ENCODE peak calls at places on chromosome 12, in eight cellular contexts. L is stomach, K is tibial artery, R is neural crest cell, I is adrenal gland, M is esophagus squamous epithelium, S is heart right ventricle, H is GM23338. X is an unnamed sample.

GRCh38 chr12:13680916-13681315 is 300.5 kb downstream of the GRIN2B start:
- DNase-seq in K (no peak), M (no peak), S (no peak), L (no peak), I (no peak), R (no peak), H (no peak), X (no peak)

GRCh38 chr12:103166949-103167348 is 209.5 kb downstream of the ASCL1 start:
- DNase-seq in I (no peak), R (no peak), H (no peak), K (no peak), S (no peak), M (no peak), L (no peak), X (no peak)

GRCh38 chr12:120337730-120338129 is 10.2 kb upstream of the PLA2G1B start:
- DNase-seq in I (no peak), S (no peak), K (no peak), R (no peak), L (no peak), H (no peak), M (no peak), X (no peak)

GRCh38 chr12:46005151-46005797 is 14.9 kb upstream of the SCAF11 start:
- DNase-seq in K (no peak), I (no peak), S (no peak), L (no peak), M (no peak), H (no peak), R (no peak), X (no peak)

GRCh38 chr12:92226036-92226661 is 80.5 kb upstream of the BTG1 start:
- DNase-seq in H (no peak), R (no peak), I (no peak), S (no peak), L (no peak), M (no peak), K (no peak), X (no peak)

GRCh38 chr12:4421590-4422031 is 24.0 kb downstream of the FGF6 start:
- DNase-seq in H (peak), I (no peak), R (peak), S (peak), M (no peak), L (no peak), K (no peak), X (peak)

GRCh38 chr12:89504560-89505346 is 19.8 kb downstream of the GALNT4 start:
- DNase-seq in R (no peak), S (no peak), I (no peak), M (no peak), L (no peak), H (no peak), K (no peak), X (no peak)

GRCh38 chr12:81942588-81942987 is 183.4 kb upstream of the PPFIA2 start:
- DNase-seq in H (no peak), L (no peak), K (no peak), M (no peak), R (no peak), I (no peak), S (no peak), X (no peak)

GRCh38 chr12:51270067-51270846 is at the start of gene SMAGP:
- DNase-seq in I (peak), S (peak), L (peak), R (peak), H (peak), M (no peak), K (peak), X (peak)

GRCh38 chr12:124361074-124361965 is 66.4 kb downstream of the RFLNA start:
- DNase-seq in K (no peak), L (no peak), H (no peak), S (no peak), M (no peak), I (peak), R (no peak), X (no peak)

GRCh38 chr12:70045036-70045435 is 198.2 kb upstream of the CNOT2 start:
- DNase-seq in M (no peak), R (no peak), S (peak), H (no peak), K (no peak), L (no peak), I (peak), X (no peak)

GRCh38 chr12:104827587-104827986 is 130.5 kb downstream of the SLC41A2 start:
- DNase-seq in L (no peak), K (no peak), S (no peak), H (peak), R (no peak), I (no peak), M (no peak), X (no peak)

GRCh38 chr12:77724367-77724957 is 106.2 kb upstream of the NAV3 start:
- DNase-seq in H (peak), I (no peak), M (no peak), L (no peak), S (no peak), K (no peak), R (no peak), X (peak)

GRCh38 chr12:132471011-132471857 is 18.7 kb upstream of the FBRSL1 start:
- DNase-seq in K (no peak), H (no peak), R (no peak), L (peak), M (no peak), I (no peak), S (no peak), X (no peak)

GRCh38 chr12:66107451-66107915 is 23.1 kb downstream of the LLPH start:
- DNase-seq in I (peak), M (no peak), K (peak), S (peak), R (peak), H (peak), L (peak), X (peak)

GRCh38 chr12:113092478-113093408 is 36.2 kb downstream of the DTX1 start:
- DNase-seq in H (peak), K (no peak), I (no peak), R (no peak), M (no peak), L (peak), S (no peak), X (no peak)

GRCh38 chr12:70692681-70693288 is 55.6 kb upstream of the PTPRB start:
- DNase-seq in I (no peak), S (no peak), R (no peak), L (no peak), K (no peak), H (peak), M (no peak), X (peak)

GRCh38 chr12:65156366-65156831 is 13.0 kb upstream of the LEMD3 start:
- DNase-seq in R (no peak), H (no peak), L (no peak), I (no peak), K (no peak), S (no peak), M (no peak), X (no peak)

GRCh38 chr12:103840881-103841689 is at the start of gene NT5DC3:
- DNase-seq in S (peak), K (peak), M (peak), I (peak), H (peak), R (peak), L (peak), X (peak)

GRCh38 chr12:62834971-62835547 is 99.9 kb downstream of the PPM1H start:
- DNase-seq in H (no peak), R (no peak), K (no peak), I (peak), M (no peak), L (no peak), S (no peak), X (peak)

GRCh38 chr12:42985506-42985905 is 396.0 kb upstream of the PRICKLE1 start:
- DNase-seq in S (peak), L (no peak), R (no peak), M (no peak), K (no peak), H (peak), I (no peak), X (no peak)

GRCh38 chr12:6603095-6603567 is 4.0 kb downstream of the CHD4 start:
- DNase-seq in L (no peak), R (no peak), I (peak), H (no peak), S (peak), M (no peak), K (peak), X (no peak)

GRCh38 chr12:9273276-9273675 is 65.1 kb upstream of the PZP start:
- DNase-seq in L (no peak), I (no peak), H (no peak), M (no peak), K (no peak), R (no peak), S (no peak), X (peak)

GRCh38 chr12:34287986-34288962 is 266.0 kb downstream of the ALG10 start:
- DNase-seq in M (no peak), I (no peak), L (no peak), H (no peak), S (no peak), R (no peak), K (no peak), X (no peak)

DNA sequence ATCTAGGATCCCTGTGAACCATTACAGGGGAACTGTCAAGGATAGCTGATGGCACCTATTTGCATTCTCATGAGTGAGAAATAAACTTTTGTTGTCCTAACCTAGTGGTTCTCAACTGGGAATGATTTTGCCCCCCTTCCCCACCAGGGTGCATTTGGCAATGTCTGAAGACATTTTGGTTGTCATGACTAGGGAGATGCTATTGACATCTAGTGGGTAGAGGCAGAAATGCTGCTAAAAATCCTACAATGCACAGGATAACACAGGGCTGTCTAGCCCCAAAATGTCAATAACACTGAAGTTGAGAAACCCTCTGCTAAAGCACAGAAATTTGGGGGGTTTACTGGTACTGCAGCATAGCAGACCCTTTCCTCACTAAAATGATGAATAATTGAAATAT is 140.9 kb upstream of the SRRM4 start:
- DNase-seq in R (no peak), L (no peak), S (no peak), K (no peak), H (peak), M (no peak), I (no peak), X (no peak)
- TF ChIP-seq CTCF in R (peak), L (no peak), S (no peak), K (no peak), H (peak), M (no peak), I (no peak), X (peak)

DNA sequence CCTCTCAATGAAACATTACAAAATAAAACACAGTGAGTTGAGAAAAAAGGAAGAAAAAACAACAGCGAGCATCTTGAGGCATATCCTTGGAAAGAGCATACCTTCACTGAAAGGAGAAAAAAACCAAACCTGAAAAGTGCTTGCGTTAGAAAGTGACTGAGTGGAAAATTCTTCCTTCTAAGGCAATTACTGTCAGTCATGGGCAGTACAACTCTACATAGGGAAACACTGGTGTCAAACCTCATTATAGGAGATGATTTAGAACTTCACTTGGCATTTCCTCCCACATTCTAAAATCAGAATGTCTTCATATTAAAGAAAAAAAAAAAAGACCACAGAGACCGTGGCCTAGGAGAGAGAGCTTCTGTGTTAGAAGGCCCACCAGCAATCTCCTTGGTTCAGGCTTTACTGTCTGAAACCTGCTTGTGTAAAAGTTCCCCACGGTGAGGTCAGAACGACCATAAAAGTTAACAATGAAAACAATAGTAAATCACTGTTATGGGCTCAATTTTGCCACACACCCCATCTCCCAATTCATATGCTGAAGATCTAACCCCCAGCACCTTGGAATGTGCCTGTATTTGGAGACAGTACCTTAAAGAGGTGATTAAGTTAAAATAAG is 91.1 kb upstream of the CRY1 start:
- DNase-seq in S (no peak), K (no peak), L (no peak), R (no peak), M (no peak), I (no peak), H (no peak), X (no peak)
- TF ChIP-seq CTCF in S (no peak), K (no peak), L (no peak), R (no peak), M (no peak), I (no peak), H (no peak), X (no peak)

DNA sequence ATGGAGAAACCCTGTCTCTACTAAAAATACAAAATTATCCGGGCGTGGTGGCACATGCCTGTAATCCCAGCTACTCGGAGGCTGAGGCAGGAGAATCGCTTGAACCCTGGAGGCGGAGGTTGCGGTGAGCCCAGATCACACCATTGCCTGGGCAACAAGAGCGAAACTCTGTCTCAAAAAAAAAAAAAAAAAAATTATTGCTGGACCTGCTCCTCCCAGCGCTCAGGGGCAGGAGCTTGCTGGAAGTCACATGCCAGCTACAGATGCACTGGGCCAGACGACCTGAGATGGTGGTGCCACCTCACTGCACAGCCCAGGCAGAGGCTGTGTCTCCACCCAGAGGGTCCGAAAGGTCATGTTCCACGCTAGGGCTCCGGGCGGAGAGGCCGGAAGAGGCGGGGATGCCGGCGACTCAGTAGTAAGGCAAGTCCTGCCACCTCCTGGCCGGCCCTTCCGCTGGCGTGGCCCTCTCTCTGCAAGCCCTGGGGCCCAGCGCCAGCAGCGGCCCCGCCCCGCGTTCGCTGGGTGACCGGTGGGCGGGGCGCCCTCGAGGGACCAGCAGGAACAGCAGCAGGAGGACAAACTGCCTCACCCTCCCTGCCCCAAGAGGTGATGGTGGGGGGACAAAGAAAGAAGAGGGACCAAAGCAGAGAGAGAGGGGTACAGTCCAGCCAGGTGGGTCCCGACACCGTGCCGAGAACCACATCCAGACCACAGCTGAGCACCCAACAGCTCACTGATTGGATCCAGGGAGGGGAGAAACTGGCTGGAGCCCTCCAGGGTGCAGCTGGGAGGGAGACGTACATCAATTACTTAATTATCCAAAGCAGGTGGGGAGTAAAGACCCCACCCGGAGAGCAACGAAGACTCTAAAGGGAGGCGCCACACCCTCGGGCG is 3.6 kb upstream of the RHOF start:
- DNase-seq in M (no peak), K (peak), R (peak), H (peak), L (peak), S (peak), I (peak), X (peak)
- TF ChIP-seq CTCF in M (peak), K (peak), R (peak), H (peak), L (no peak), S (peak), I (peak), X (peak)

GRCh38 chr12:87231818-87232217 is 797.4 kb downstream of the C12orf50 start:
- DNase-seq in H (no peak), K (no peak), R (no peak), L (no peak), I (no peak), M (no peak), S (no peak), X (no peak)
- TF ChIP-seq CTCF in H (no peak), K (no peak), R (no peak), L (no peak), I (no peak), M (no peak), S (no peak), X (no peak)

DNA sequence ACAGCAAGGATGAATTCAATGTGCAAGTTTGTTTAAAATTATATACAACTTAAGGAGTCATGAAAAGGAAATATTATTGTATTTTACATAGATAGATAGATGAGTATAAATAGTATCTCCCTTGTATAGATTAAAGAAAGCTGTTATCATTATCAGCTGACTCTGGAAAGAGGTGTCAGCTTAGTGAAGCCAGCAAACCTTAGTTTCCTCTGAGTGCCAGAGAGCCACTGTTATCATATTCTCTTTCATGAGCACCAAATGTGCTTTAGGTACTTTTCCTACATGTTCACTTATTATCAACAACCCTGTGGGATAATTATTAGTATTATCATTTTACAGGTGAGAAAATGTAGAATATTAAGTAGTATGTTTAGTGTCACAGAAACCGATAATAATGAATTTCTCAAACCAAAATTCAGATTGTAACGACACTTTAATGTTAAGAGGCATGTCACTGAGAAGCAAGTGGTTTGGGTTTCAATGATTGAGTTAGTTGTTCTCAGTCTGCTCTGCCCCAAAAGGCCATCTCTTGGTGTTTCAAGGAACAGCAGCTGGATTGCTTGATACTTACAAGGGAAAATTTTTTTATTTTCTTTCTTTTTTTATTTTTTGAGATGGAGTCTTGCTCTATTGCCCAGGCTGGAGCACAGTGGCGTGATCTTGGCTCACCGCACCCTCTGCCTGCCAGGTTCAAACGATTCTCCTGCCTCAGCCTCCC is 53.7 kb downstream of the PLEKHA5 start:
- DNase-seq in H (peak), S (no peak), R (no peak), L (no peak), M (no peak), I (no peak), K (no peak), X (peak)
- TF ChIP-seq CTCF in H (peak), S (peak), R (peak), L (no peak), M (peak), I (no peak), K (no peak), X (peak)

GRCh38 chr12:109663766-109664165 is 49.9 kb upstream of the FAM222A start:
- DNase-seq in S (no peak), R (no peak), H (no peak), K (no peak), L (no peak), M (no peak), I (no peak), X (no peak)

GRCh38 chr12:109664402-109664801 is 49.2 kb upstream of the FAM222A start:
- DNase-seq in R (no peak), K (no peak), S (no peak), I (no peak), H (no peak), M (no peak), L (no peak), X (no peak)

GRCh38 chr12:109670647-109671046 is 43.0 kb upstream of the FAM222A start:
- DNase-seq in H (peak), I (no peak), M (no peak), L (no peak), K (no peak), S (no peak), R (no peak), X (no peak)

GRCh38 chr12:109671482-109671881 is 42.1 kb upstream of the FAM222A start:
- DNase-seq in K (no peak), S (no peak), M (no peak), I (no peak), L (no peak), R (no peak), H (no peak), X (no peak)

GRCh38 chr12:109666068-109666467 is 47.6 kb upstream of the FAM222A start:
- DNase-seq in M (no peak), K (no peak), R (no peak), I (no peak), H (no peak), S (no peak), L (no peak), X (no peak)
- TF ChIP-seq CTCF in M (no peak), K (no peak), R (no peak), I (no peak), H (no peak), S (no peak), L (no peak), X (no peak)

GRCh38 chr12:108884116-108885012 is 4.5 kb downstream of the DAO start:
- DNase-seq in L (peak), K (peak), I (peak), H (peak), S (peak), R (peak), M (no peak), X (peak)
- TF ChIP-seq CTCF in L (peak), K (peak), I (peak), H (peak), S (peak), R (peak), M (peak), X (peak)

GRCh38 chr12:7934560-7935463 is 1.2 kb downstream of the SLC2A3 start:
- DNase-seq in I (no peak), S (no peak), R (no peak), H (no peak), K (no peak), M (no peak), L (no peak), X (no peak)

GRCh38 chr12:7935464-7935772 is 569 bp downstream of the SLC2A3 start:
- DNase-seq in I (no peak), L (no peak), S (no peak), R (no peak), K (no peak), M (no peak), H (no peak), X (no peak)

GRCh38 chr12:7935773-7936581 is at the start of gene SLC2A3:
- DNase-seq in R (peak), S (peak), K (peak), H (peak), L (peak), M (peak), I (peak), X (peak)

GRCh38 chr12:7940906-7941305 is 4.9 kb upstream of the SLC2A3 start:
- DNase-seq in K (no peak), L (no peak), R (no peak), I (no peak), H (peak), M (no peak), S (no peak), X (no peak)

DNA sequence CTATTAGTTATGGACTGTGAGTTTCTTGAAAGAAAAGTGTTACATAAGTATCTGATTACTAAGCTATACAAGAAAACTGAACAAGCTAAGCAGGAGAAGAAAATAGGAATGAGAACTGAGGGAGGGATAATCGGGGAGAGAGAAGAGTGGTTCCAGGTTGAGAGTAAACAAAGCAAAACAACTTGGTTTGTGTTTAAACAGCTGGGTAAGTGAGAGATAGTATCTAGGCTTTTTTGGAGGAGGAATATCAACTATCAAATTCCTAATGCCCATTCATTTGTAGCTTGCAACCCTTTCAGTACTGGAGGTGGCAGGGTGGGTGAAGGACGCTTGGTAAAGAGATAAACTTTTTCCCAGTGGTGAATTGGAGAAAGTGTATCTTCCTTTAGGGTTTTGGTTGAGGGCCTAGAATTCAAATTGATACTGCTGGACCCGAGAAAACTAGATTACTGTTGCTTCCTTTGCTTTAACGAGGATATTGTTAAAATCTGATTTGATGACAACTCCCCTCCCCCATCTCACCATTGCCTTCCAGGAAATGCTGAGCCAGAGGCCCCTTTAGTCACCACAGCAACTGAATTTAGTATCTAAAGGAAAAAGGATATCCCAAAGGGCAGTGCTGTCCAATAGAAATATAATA is 2.0 kb upstream of the SLC2A3 start:
- DNase-seq in M (no peak), H (peak), K (no peak), R (no peak), I (no peak), S (no peak), L (no peak), X (peak)
- TF ChIP-seq CTCF in M (peak), H (peak), K (peak), R (peak), I (no peak), S (no peak), L (no peak), X (peak)